ENCODE peak calls at places on chromosomes 13 and 19, in ten cellular contexts. One of them, this sample, is unnamed. For H3K4me1 and H3K27me3, the result is how much of the 10 kb centered on the place peaks cover.

GRCh38 chr13:84405286-84405685 is 523.0 kb upstream of the SLITRK1 start:
- DNase-seq in heart right ventricle: no peak
- DNase-seq in tibial artery: no peak
- DNase-seq in NT2/D1: no peak
- DNase-seq in SK-N-SH: no peak
- DNase-seq in CD8-positive, alpha-beta memory T cell: no peak
- DNase-seq in body of pancreas: no peak
- DNase-seq in adrenal gland: no peak
- DNase-seq in mammary epithelial cell: no peak
- DNase-seq in IMR-90: peak
- DNase-seq in this sample: no peak

GRCh38 chr19:8585894-8586750 is 8.9 kb upstream of the MYO1F start:
- DNase-seq in heart right ventricle: peak
- DNase-seq in IMR-90: no peak
- DNase-seq in mammary epithelial cell: no peak
- DNase-seq in SK-N-SH: peak
- DNase-seq in tibial artery: no peak
- DNase-seq in adrenal gland: no peak
- DNase-seq in NT2/D1: no peak
- DNase-seq in body of pancreas: peak
- DNase-seq in CD8-positive, alpha-beta memory T cell: no peak
- DNase-seq in this sample: peak

GRCh38 chr13:44989941-44990340 is 603 bp downstream of the GPALPP1 start:
- DNase-seq in body of pancreas: no peak
- DNase-seq in adrenal gland: no peak
- DNase-seq in IMR-90: no peak
- DNase-seq in CD8-positive, alpha-beta memory T cell: peak
- DNase-seq in SK-N-SH: peak
- DNase-seq in mammary epithelial cell: peak
- DNase-seq in tibial artery: no peak
- DNase-seq in heart right ventricle: no peak
- DNase-seq in NT2/D1: no peak
- DNase-seq in this sample: no peak

GRCh38 chr13:101150998-101151397 is 265.3 kb downstream of the NALCN start:
- DNase-seq in SK-N-SH: peak
- DNase-seq in mammary epithelial cell: no peak
- DNase-seq in tibial artery: no peak
- DNase-seq in body of pancreas: peak
- DNase-seq in IMR-90: peak
- DNase-seq in adrenal gland: no peak
- DNase-seq in CD8-positive, alpha-beta memory T cell: no peak
- DNase-seq in heart right ventricle: no peak
- DNase-seq in NT2/D1: no peak
- DNase-seq in this sample: no peak

GRCh38 chr19:23758187-23759074 is at the start of gene ZNF681:
- DNase-seq in adrenal gland: peak
- DNase-seq in body of pancreas: peak
- DNase-seq in SK-N-SH: peak
- DNase-seq in tibial artery: peak
- DNase-seq in NT2/D1: peak
- DNase-seq in IMR-90: peak
- DNase-seq in mammary epithelial cell: peak
- DNase-seq in CD8-positive, alpha-beta memory T cell: peak
- DNase-seq in heart right ventricle: peak
- DNase-seq in this sample: peak

GRCh38 chr19:37227996-37228395 is 10.0 kb downstream of the ZNF383 start:
- DNase-seq in mammary epithelial cell: no peak
- DNase-seq in tibial artery: no peak
- DNase-seq in adrenal gland: no peak
- DNase-seq in NT2/D1: no peak
- DNase-seq in IMR-90: no peak
- DNase-seq in body of pancreas: peak
- DNase-seq in SK-N-SH: peak
- DNase-seq in CD8-positive, alpha-beta memory T cell: peak
- DNase-seq in heart right ventricle: no peak
- DNase-seq in this sample: peak

GRCh38 chr13:113853518-113854237 is 10.2 kb downstream of the GAS6 start:
- DNase-seq in CD8-positive, alpha-beta memory T cell: no peak
- DNase-seq in adrenal gland: peak
- DNase-seq in NT2/D1: no peak
- DNase-seq in heart right ventricle: no peak
- DNase-seq in IMR-90: peak
- DNase-seq in mammary epithelial cell: no peak
- DNase-seq in tibial artery: peak
- DNase-seq in body of pancreas: no peak
- DNase-seq in SK-N-SH: no peak
- DNase-seq in this sample: no peak

GRCh38 chr13:65656740-65657329 is 1573.3 kb downstream of the PCDH9 start:
- DNase-seq in adrenal gland: no peak
- DNase-seq in body of pancreas: no peak
- DNase-seq in IMR-90: peak
- DNase-seq in SK-N-SH: no peak
- DNase-seq in tibial artery: no peak
- DNase-seq in CD8-positive, alpha-beta memory T cell: no peak
- DNase-seq in heart right ventricle: no peak
- DNase-seq in NT2/D1: no peak
- DNase-seq in mammary epithelial cell: no peak
- DNase-seq in this sample: no peak

GRCh38 chr13:67099494-67099893 is 130.6 kb downstream of the PCDH9 start:
- DNase-seq in heart right ventricle: no peak
- DNase-seq in adrenal gland: no peak
- DNase-seq in SK-N-SH: no peak
- DNase-seq in CD8-positive, alpha-beta memory T cell: no peak
- DNase-seq in tibial artery: no peak
- DNase-seq in body of pancreas: no peak
- DNase-seq in NT2/D1: no peak
- DNase-seq in mammary epithelial cell: no peak
- DNase-seq in IMR-90: no peak
- DNase-seq in this sample: no peak

GRCh38 chr13:95378603-95379002 is 77.4 kb upstream of the ABCC4 start:
- DNase-seq in SK-N-SH: no peak
- DNase-seq in adrenal gland: no peak
- DNase-seq in heart right ventricle: peak
- DNase-seq in NT2/D1: no peak
- DNase-seq in body of pancreas: no peak
- DNase-seq in mammary epithelial cell: no peak
- DNase-seq in CD8-positive, alpha-beta memory T cell: no peak
- DNase-seq in IMR-90: no peak
- DNase-seq in tibial artery: no peak
- DNase-seq in this sample: no peak

GRCh38 chr19:16736709-16737108 is 17.1 kb downstream of the NWD1 start:
- DNase-seq in SK-N-SH: no peak
- DNase-seq in IMR-90: no peak
- DNase-seq in adrenal gland: no peak
- DNase-seq in body of pancreas: no peak
- DNase-seq in mammary epithelial cell: no peak
- DNase-seq in CD8-positive, alpha-beta memory T cell: no peak
- DNase-seq in heart right ventricle: no peak
- DNase-seq in NT2/D1: peak
- DNase-seq in tibial artery: no peak
- DNase-seq in this sample: peak

GRCh38 chr19:29665826-29666633 is 769 bp downstream of the PLEKHF1 start:
- DNase-seq in mammary epithelial cell: peak
- DNase-seq in SK-N-SH: peak
- DNase-seq in tibial artery: peak
- DNase-seq in adrenal gland: peak
- DNase-seq in heart right ventricle: peak
- DNase-seq in NT2/D1: no peak
- DNase-seq in body of pancreas: peak
- DNase-seq in CD8-positive, alpha-beta memory T cell: peak
- DNase-seq in IMR-90: peak
- DNase-seq in this sample: no peak
- H3K4me1 ChIP-seq in mammary epithelial cell: half or more
- H3K4me1 ChIP-seq in SK-N-SH: under half
- H3K4me1 ChIP-seq in tibial artery: under half
- H3K4me1 ChIP-seq in adrenal gland: under half
- H3K4me1 ChIP-seq in heart right ventricle: half or more
- H3K4me1 ChIP-seq in NT2/D1: under half
- H3K4me1 ChIP-seq in body of pancreas: half or more
- H3K4me1 ChIP-seq in CD8-positive, alpha-beta memory T cell: half or more
- H3K4me1 ChIP-seq in IMR-90: under half
- H3K4me1 ChIP-seq in this sample: under half

DNA sequence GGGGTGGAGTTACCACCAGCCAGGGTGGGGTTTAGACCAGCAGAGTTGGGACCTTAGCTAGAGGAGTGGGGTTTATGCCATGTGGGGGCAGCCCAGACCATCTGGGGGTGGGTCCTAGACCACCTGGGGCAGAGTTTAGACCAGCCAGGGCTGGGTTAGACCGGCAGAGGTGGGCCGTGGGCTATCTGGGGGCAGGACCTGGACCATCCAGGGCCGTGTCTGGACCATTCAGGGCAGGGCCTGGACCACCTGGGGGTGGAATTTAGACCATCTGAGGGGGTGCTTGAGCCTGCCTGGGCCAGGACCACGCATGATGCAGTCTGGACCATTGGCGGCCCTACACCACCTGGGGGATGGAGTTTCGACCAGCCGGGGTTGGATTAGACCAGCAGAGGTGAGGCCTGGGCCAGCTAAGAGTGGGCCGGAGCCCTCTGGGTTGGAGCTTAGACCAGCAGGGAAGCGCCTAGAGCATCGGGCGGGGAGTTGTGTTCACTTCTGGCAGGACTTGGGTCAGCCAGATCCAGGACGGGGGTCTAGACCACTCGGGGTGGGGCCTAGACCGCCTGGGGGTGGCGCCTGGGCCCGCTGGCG is 9.9 kb upstream of the CACNG6 start:
- DNase-seq in NT2/D1: no peak
- DNase-seq in adrenal gland: no peak
- DNase-seq in SK-N-SH: no peak
- DNase-seq in CD8-positive, alpha-beta memory T cell: no peak
- DNase-seq in mammary epithelial cell: no peak
- DNase-seq in heart right ventricle: no peak
- DNase-seq in IMR-90: no peak
- DNase-seq in body of pancreas: no peak
- DNase-seq in tibial artery: no peak
- DNase-seq in this sample: no peak
- H3K27me3 ChIP-seq in NT2/D1: under half
- H3K27me3 ChIP-seq in adrenal gland: half or more
- H3K27me3 ChIP-seq in SK-N-SH: under half
- H3K27me3 ChIP-seq in CD8-positive, alpha-beta memory T cell: under half
- H3K27me3 ChIP-seq in mammary epithelial cell: under half
- H3K27me3 ChIP-seq in heart right ventricle: half or more
- H3K27me3 ChIP-seq in IMR-90: under half
- H3K27me3 ChIP-seq in body of pancreas: under half
- H3K27me3 ChIP-seq in tibial artery: under half
- H3K27me3 ChIP-seq in this sample: under half

GRCh38 chr19:35154535-35155406 is at the start of gene FXYD5:
- DNase-seq in body of pancreas: peak
- DNase-seq in CD8-positive, alpha-beta memory T cell: peak
- DNase-seq in adrenal gland: peak
- DNase-seq in tibial artery: peak
- DNase-seq in NT2/D1: no peak
- DNase-seq in heart right ventricle: peak
- DNase-seq in mammary epithelial cell: peak
- DNase-seq in SK-N-SH: peak
- DNase-seq in IMR-90: peak
- DNase-seq in this sample: peak

GRCh38 chr19:35155981-35156672 is 1.6 kb downstream of the FXYD5 start:
- DNase-seq in mammary epithelial cell: no peak
- DNase-seq in body of pancreas: no peak
- DNase-seq in adrenal gland: no peak
- DNase-seq in IMR-90: no peak
- DNase-seq in CD8-positive, alpha-beta memory T cell: no peak
- DNase-seq in heart right ventricle: no peak
- DNase-seq in NT2/D1: no peak
- DNase-seq in tibial artery: no peak
- DNase-seq in SK-N-SH: no peak
- DNase-seq in this sample: no peak

GRCh38 chr19:35151273-35152065 is 3.1 kb upstream of the FXYD5 start:
- DNase-seq in body of pancreas: no peak
- DNase-seq in heart right ventricle: no peak
- DNase-seq in SK-N-SH: no peak
- DNase-seq in IMR-90: no peak
- DNase-seq in NT2/D1: no peak
- DNase-seq in tibial artery: no peak
- DNase-seq in adrenal gland: no peak
- DNase-seq in CD8-positive, alpha-beta memory T cell: no peak
- DNase-seq in mammary epithelial cell: no peak
- DNase-seq in this sample: no peak

GRCh38 chr19:35155441-35155840 is 906 bp downstream of the FXYD5 start:
- DNase-seq in tibial artery: no peak
- DNase-seq in heart right ventricle: no peak
- DNase-seq in adrenal gland: no peak
- DNase-seq in NT2/D1: no peak
- DNase-seq in IMR-90: no peak
- DNase-seq in CD8-positive, alpha-beta memory T cell: no peak
- DNase-seq in body of pancreas: no peak
- DNase-seq in mammary epithelial cell: no peak
- DNase-seq in SK-N-SH: no peak
- DNase-seq in this sample: no peak

DNA sequence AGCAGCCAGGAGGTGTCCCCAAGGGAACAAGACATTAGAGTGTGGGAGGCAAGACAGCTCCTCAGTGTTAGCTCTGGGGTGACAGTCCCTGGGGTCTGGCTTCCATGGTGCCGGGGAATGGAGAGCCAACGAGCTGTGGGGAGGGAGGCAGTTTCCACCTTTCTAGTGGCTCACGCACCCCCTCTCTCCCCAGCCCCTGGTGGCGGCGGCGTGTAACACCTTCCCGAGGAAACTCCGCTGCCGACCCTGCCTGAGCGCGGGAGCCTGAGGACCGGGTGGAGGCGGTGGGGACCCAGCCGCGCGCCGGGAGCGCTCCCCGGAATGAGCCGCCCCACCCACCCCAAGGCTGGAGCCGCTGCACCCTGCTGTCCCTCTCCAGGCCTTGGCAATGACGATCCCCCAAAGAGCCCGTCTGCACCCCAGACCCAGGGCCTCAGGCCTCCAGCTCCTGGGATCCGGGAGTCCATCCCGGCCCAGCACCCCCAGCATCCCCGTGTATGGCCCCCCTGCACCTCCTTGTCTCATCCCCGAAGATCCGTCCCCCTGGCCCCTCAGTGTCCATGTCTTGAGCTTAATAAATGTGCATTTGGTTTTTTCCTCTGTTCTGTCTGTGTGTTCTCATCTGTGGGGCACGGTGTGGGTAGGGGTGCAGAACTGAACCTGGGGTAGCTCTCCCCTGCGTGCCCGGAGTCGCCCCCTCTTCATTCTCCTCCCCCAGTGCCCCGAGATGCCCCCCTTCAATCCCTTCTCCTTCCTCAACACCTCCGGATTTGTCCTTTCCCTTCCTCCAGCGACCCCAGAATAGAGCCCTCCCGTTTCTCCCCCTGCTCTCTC is 617 bp upstream of the FXYD5 start:
- DNase-seq in SK-N-SH: peak
- DNase-seq in mammary epithelial cell: no peak
- DNase-seq in IMR-90: no peak
- DNase-seq in adrenal gland: no peak
- DNase-seq in NT2/D1: no peak
- DNase-seq in CD8-positive, alpha-beta memory T cell: peak
- DNase-seq in tibial artery: no peak
- DNase-seq in heart right ventricle: no peak
- DNase-seq in body of pancreas: no peak
- DNase-seq in this sample: no peak
- H3K4me1 ChIP-seq in SK-N-SH: under half
- H3K4me1 ChIP-seq in mammary epithelial cell: under half
- H3K4me1 ChIP-seq in IMR-90: under half
- H3K4me1 ChIP-seq in adrenal gland: under half
- H3K4me1 ChIP-seq in NT2/D1: under half
- H3K4me1 ChIP-seq in CD8-positive, alpha-beta memory T cell: under half
- H3K4me1 ChIP-seq in tibial artery: under half
- H3K4me1 ChIP-seq in heart right ventricle: under half
- H3K4me1 ChIP-seq in body of pancreas: under half
- H3K4me1 ChIP-seq in this sample: under half

GRCh38 chr13:34591163-34591562 is 350.9 kb upstream of the NBEA start:
- DNase-seq in heart right ventricle: no peak
- DNase-seq in NT2/D1: no peak
- DNase-seq in tibial artery: no peak
- DNase-seq in adrenal gland: no peak
- DNase-seq in IMR-90: no peak
- DNase-seq in body of pancreas: no peak
- DNase-seq in mammary epithelial cell: no peak
- DNase-seq in CD8-positive, alpha-beta memory T cell: no peak
- DNase-seq in SK-N-SH: no peak
- DNase-seq in this sample: no peak
- H3K27me3 ChIP-seq in heart right ventricle: under half
- H3K27me3 ChIP-seq in NT2/D1: under half
- H3K27me3 ChIP-seq in tibial artery: under half
- H3K27me3 ChIP-seq in adrenal gland: under half
- H3K27me3 ChIP-seq in IMR-90: under half
- H3K27me3 ChIP-seq in body of pancreas: under half
- H3K27me3 ChIP-seq in mammary epithelial cell: under half
- H3K27me3 ChIP-seq in CD8-positive, alpha-beta memory T cell: under half
- H3K27me3 ChIP-seq in SK-N-SH: under half
- H3K27me3 ChIP-seq in this sample: under half